ENCODE peak calls at places on chromosomes 16 and 17, in five cellular contexts. C, A, T, U and G are unnamed samples.

GRCh38 chr17:12765544-12765943 is 23.8 kb upstream of the ARHGAP44 start:
- DNase-seq in C (peak), T (peak), U (no peak), A (no peak), G (peak)

GRCh38 chr16:80433617-80434016 is 107.2 kb upstream of the DYNLRB2 start:
- DNase-seq in U (no peak), C (no peak), A (no peak), T (peak), G (peak)

GRCh38 chr16:1912215-1912543 is 6.0 kb downstream of the HS3ST6 start:
- DNase-seq in T (no peak), A (no peak), C (no peak), U (no peak), G (no peak)

GRCh38 chr16:20851601-20852000 is 45.3 kb downstream of the REXO5 start:
- DNase-seq in U (no peak), T (peak), C (peak), A (no peak), G (peak)

GRCh38 chr17:75853410-75853809 is 1.7 kb downstream of the WBP2 start:
- DNase-seq in A (no peak), T (peak), U (no peak), C (no peak), G (no peak)

GRCh38 chr17:57782642-57783337 is 37.7 kb upstream of the CCDC182 start:
- DNase-seq in T (no peak), U (no peak), A (no peak), C (no peak), G (no peak)

GRCh38 chr17:10127819-10128375 is 70.5 kb downstream of the GAS7 start:
- DNase-seq in C (peak), U (no peak), T (no peak), A (no peak), G (no peak)

GRCh38 chr17:77497578-77497934 is 356.8 kb downstream of the SEC14L1 start:
- DNase-seq in A (no peak), U (no peak), T (no peak), C (no peak), G (no peak)

GRCh38 chr16:57619606-57620315 is 8.7 kb upstream of the ADGRG1 start:
- DNase-seq in C (no peak), A (peak), U (no peak), T (peak), G (peak)

GRCh38 chr16:88684569-88685155 is 1.6 kb downstream of the SNAI3 start:
- DNase-seq in A (no peak), C (no peak), T (no peak), U (no peak), G (no peak)

GRCh38 chr16:23699100-23699499 is 13.9 kb downstream of the ERN2 start:
- DNase-seq in T (no peak), C (no peak), U (no peak), A (no peak), G (no peak)

GRCh38 chr17:251531-251930 is 70.1 kb upstream of the DOC2B start:
- DNase-seq in T (no peak), U (no peak), A (no peak), C (no peak), G (no peak)

GRCh38 chr16:27685802-27686201 is 135.9 kb downstream of the KATNIP start:
- DNase-seq in U (no peak), A (no peak), T (no peak), C (no peak), G (no peak)

GRCh38 chr17:52148969-52149351 is 9.6 kb downstream of the CA10 start:
- DNase-seq in C (no peak), U (no peak), A (no peak), T (peak), G (peak)